ENCODE peak calls at places on chromosomes 12 and 14, in five cellular contexts. G is CD8-positive, alpha-beta T cell; K is neural progenitor cell; M is HCT116; D is pancreas. T is an unnamed sample.

GRCh38 chr12:102438047-102438822 is 42.1 kb downstream of the IGF1 start:
- DNase-seq in D (no peak), M (no peak), G (no peak), K (peak; percentile 12), T (peak; percentile 45)

GRCh38 chr12:42039146-42039545 is 105.5 kb downstream of the GXYLT1 start:
- DNase-seq in G (no peak), D (no peak), K (no peak), M (peak; percentile 23), T (peak; percentile 32)

GRCh38 chr14:54643696-54644176 is 76.8 kb downstream of the SAMD4A start:
- DNase-seq in G (no peak), M (no peak), D (no peak), K (peak; percentile 42), T (no peak)

GRCh38 chr14:53226553-53226952 is 73.4 kb upstream of the DDHD1 start:
- DNase-seq in D (no peak), K (no peak), G (no peak), M (no peak), T (peak; percentile 4)

GRCh38 chr12:601976-602699 is 61.1 kb downstream of the NINJ2 start:
- DNase-seq in D (no peak), M (no peak), G (no peak), K (no peak), T (no peak)

GRCh38 chr12:108868781-108869180 is 11.1 kb upstream of the DAO start:
- DNase-seq in G (no peak), K (no peak), D (no peak), M (no peak), T (no peak)

GRCh38 chr14:90644882-90645281 is 171.3 kb downstream of the TTC7B start:
- DNase-seq in K (no peak), M (no peak), G (no peak), D (no peak), T (peak; percentile 90)

GRCh38 chr14:59022144-59022543 is 166.3 kb upstream of the DAAM1 start:
- DNase-seq in D (no peak), G (no peak), K (no peak), M (no peak), T (no peak)

GRCh38 chr12:9378430-9378835 is 170.2 kb upstream of the PZP start:
- DNase-seq in G (no peak), M (no peak), D (no peak), K (peak; percentile 58), T (no peak)

GRCh38 chr12:93153321-93153720 is 224.2 kb upstream of the EEA1 start:
- DNase-seq in M (no peak), K (no peak), G (no peak), D (no peak), T (no peak)

GRCh38 chr12:98985156-98985555 is 340.1 kb downstream of the APAF1 start:
- DNase-seq in D (no peak), K (no peak), G (no peak), M (no peak), T (no peak)

GRCh38 chr12:96811083-96811482 is 96.0 kb upstream of the NEDD1 start:
- DNase-seq in M (no peak), K (no peak), G (no peak), D (no peak), T (peak; percentile 52)

GRCh38 chr14:38824691-38825090 is 278.3 kb downstream of the SEC23A start:
- DNase-seq in G (no peak), M (no peak), K (no peak), D (no peak), T (peak; percentile 48)

GRCh38 chr12:108517288-108518100 is 2.4 kb downstream of the FICD start:
- DNase-seq in K (no peak), G (no peak), M (no peak), D (no peak), T (no peak)

GRCh38 chr14:61188936-61189808 is 92.0 kb downstream of the TMEM30B start:
- DNase-seq in K (peak; percentile 82), D (peak; percentile 20), G (peak; percentile 5), M (no peak), T (peak; percentile 62)

GRCh38 chr14:35416108-35416750 is 11.7 kb upstream of the NFKBIA start:
- DNase-seq in M (no peak), K (no peak), D (no peak), G (peak; percentile 65), T (no peak)

GRCh38 chr14:31510222-31510621 is 22.4 kb upstream of the GPR33 start:
- DNase-seq in K (no peak), M (peak; percentile 27), G (no peak), D (no peak), T (peak; percentile 8)

GRCh38 chr12:19833775-19834501 is 394.6 kb downstream of the AEBP2 start:
- DNase-seq in D (no peak), M (no peak), K (no peak), G (no peak), T (peak; percentile 82)

GRCh38 chr12:79886917-79887519 is 47.9 kb downstream of the PPP1R12A start:
- DNase-seq in G (no peak), D (no peak), K (peak; percentile 42), M (peak; percentile 41), T (peak; percentile 54)

GRCh38 chr12:26022043-26022442 is 63.6 kb downstream of the RASSF8 start:
- DNase-seq in M (no peak), D (no peak), G (no peak), K (no peak), T (no peak)

GRCh38 chr12:110704231-110704630 is 15.3 kb upstream of the HVCN1 start:
- DNase-seq in G (no peak), D (no peak), K (no peak), M (no peak), T (no peak)

GRCh38 chr14:57884175-57884574 is 18.3 kb upstream of the SLC35F4 start:
- DNase-seq in K (no peak), G (no peak), M (no peak), D (no peak), T (no peak)

GRCh38 chr12:76952995-76953394 is 74.2 kb upstream of the CSRP2 start:
- DNase-seq in D (no peak), K (peak; percentile 19), G (no peak), M (peak; percentile 27), T (no peak)

GRCh38 chr12:88188180-88188579 is 46.1 kb downstream of the TMTC3 start:
- DNase-seq in K (no peak), M (no peak), G (no peak), D (no peak), T (peak; percentile 3)
- H3K4me3 ChIP-seq in K (no peak overlapping the region), M (no peak overlapping the region), G (no peak overlapping the region), D (no peak overlapping the region), T (no peak overlapping the region)

DNA sequence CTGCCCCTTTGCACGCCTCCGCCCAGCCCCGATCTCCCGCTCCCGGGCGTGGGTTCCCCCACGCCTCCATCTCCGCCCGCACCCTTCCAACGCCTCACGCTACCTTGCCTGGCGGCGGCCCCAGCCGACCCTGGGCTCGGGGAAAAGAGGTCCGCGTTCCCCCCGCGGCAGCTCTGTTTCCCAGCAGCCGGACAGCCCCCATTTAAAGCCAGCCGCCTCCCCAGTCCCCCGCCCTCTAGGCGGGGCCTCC is at the start of gene PRIMA1:
- DNase-seq in M (no peak), K (no peak), D (no peak), G (no peak), T (no peak)
- TF ChIP-seq CTCF in M (no peak), K (no peak), D (no peak), G (no peak), T (no peak)

GRCh38 chr12:78087363-78087675 is 256.6 kb downstream of the NAV3 start:
- DNase-seq in M (no peak), G (no peak), D (no peak), K (no peak), T (peak; percentile 51)

GRCh38 chr12:78085562-78086182 is 255.0 kb downstream of the NAV3 start:
- DNase-seq in K (no peak), G (no peak), M (no peak), D (no peak), T (peak; percentile 73)

GRCh38 chr12:78086553-78087362 is 256.1 kb downstream of the NAV3 start:
- DNase-seq in D (no peak), K (no peak), G (no peak), M (no peak), T (no peak)

GRCh38 chr12:78088391-78088832 is 257.7 kb downstream of the NAV3 start:
- DNase-seq in G (no peak), K (no peak), M (no peak), D (no peak), T (peak; percentile 9)
- H3K4me3 ChIP-seq in G (no peak overlapping the region), K (no peak overlapping the region), M (no peak overlapping the region), D (no peak overlapping the region), T (peak overlapping the region; percentile 23)

DNA sequence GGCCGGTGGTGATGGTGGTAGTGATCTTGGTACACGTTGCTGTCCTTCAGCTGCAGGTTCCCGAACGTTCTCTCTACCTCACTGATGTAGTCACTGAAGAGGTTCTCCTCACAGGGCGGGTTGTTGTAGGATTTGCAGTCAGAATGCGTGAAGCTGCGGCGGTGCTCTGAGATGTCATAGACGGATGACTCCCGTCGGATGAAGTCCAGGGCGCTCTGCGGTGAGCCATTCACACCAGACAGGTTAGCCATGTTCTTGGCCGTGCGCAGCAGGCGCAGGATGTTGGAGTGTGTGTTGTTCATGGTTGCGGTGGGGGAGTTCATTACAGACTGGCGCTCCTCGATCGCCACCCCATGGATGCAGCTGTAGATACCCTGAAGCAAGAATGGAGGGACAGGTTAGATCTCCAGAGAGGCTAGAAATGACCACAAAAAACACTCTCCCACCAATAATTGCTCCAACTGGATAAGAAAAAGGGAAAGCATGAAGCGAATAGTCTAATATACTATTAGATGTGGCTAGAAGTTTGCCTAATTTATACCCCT is 367.8 kb downstream of the EMP1 start:
- DNase-seq in D (no peak), G (no peak), M (no peak), K (no peak), T (no peak)
- TF ChIP-seq CTCF in D (no peak), G (no peak), M (no peak), K (no peak), T (no peak)

DNA sequence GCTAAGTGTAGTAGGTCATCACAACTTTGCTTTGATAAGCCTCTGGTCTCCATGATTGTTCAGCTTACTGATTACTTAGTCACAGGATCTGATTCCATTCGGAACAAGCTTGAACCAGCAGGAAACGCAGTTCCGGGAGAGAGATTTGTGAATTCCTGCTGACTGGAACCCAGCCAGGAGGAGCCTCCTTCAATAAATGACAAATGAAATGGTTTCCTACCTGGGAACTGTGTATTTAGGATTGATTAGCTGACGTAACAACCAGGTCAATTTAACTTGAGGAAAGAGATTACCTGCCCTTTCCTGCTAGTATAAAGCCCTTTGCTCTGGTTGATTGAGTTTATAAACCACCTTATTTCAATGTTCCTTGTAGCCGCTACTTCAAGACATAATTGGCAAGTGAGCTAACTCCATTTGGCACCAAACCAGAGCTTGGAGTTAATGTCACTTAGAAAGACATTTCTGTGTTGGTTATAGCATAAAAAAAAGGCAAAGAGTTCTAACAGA is 35.1 kb upstream of the KCNH3 start:
- DNase-seq in D (peak; percentile 26), G (no peak), M (peak; percentile 98), K (no peak), T (no peak)
- H3K4me3 ChIP-seq in D (no peak overlapping the region), G (no peak overlapping the region), M (peak overlapping the region; percentile 46), K (no peak overlapping the region), T (no peak overlapping the region)

T was measured in AG10803.